ENCODE peak calls at places on chromosomes 5 and 9, in five cellular contexts. U, C, E, J and L are unnamed samples.

GRCh38 chr5:173837654-173838053 is 50.5 kb upstream of the CPEB4 start:
- DNase-seq in E (no peak), C (no peak), J (no peak), U (no peak), L (no peak)

GRCh38 chr5:43063731-43064171 is 23.6 kb upstream of the ANXA2R start:
- DNase-seq in U (no peak), J (no peak), C (no peak), E (no peak), L (no peak)

GRCh38 chr5:159928122-159928960 is 12.1 kb downstream of the ADRA1B start:
- DNase-seq in C (no peak), J (no peak), E (no peak), U (no peak), L (peak)

GRCh38 chr5:132221781-132222648 is 5.6 kb downstream of the P4HA2 start:
- DNase-seq in E (peak), U (no peak), C (no peak), J (peak), L (no peak)

GRCh38 chr5:123708074-123708806 is 196.3 kb downstream of the CSNK1G3 start:
- DNase-seq in E (no peak), J (no peak), C (no peak), U (no peak), L (no peak)

GRCh38 chr5:53997736-53998627 is 312.4 kb downstream of the ARL15 start:
- DNase-seq in C (no peak), E (no peak), U (no peak), J (no peak), L (no peak)

GRCh38 chr5:54844905-54845566 is 140.4 kb downstream of the ESM1 start:
- DNase-seq in U (peak), J (no peak), C (no peak), E (no peak), L (peak)

GRCh38 chr5:141330299-141331080 is at the start of gene PCDHGA1:
- DNase-seq in J (peak), C (no peak), U (peak), E (no peak), L (no peak)

GRCh38 chr5:148932355-148932935 is 106.0 kb downstream of the ADRB2 start:
- DNase-seq in U (no peak), E (no peak), J (no peak), C (no peak), L (no peak)

GRCh38 chr5:33310471-33310870 is 130.3 kb upstream of the TARS1 start:
- DNase-seq in U (no peak), E (no peak), C (no peak), J (no peak), L (no peak)

GRCh38 chr5:174608631-174609097 is 115.7 kb upstream of the MSX2 start:
- DNase-seq in U (no peak), E (peak), J (peak), C (no peak), L (no peak)

GRCh38 chr9:26296910-26297309 is 595.7 kb downstream of the CAAP1 start:
- DNase-seq in U (no peak), E (no peak), C (no peak), J (no peak), L (no peak)

GRCh38 chr9:130197888-130198287 is 25.7 kb downstream of the NCS1 start:
- DNase-seq in E (no peak), J (peak), U (no peak), C (no peak), L (no peak)

GRCh38 chr5:148796931-148797330 is 29.5 kb upstream of the ADRB2 start:
- DNase-seq in J (no peak), E (no peak), C (no peak), U (no peak), L (peak)

GRCh38 chr5:20360243-20360642 is 372.2 kb upstream of the CDH18 start:
- DNase-seq in E (no peak), C (no peak), U (no peak), J (peak), L (no peak)

GRCh38 chr5:168334161-168335094 is 43.0 kb downstream of the WWC1 start:
- DNase-seq in J (peak), E (peak), C (no peak), U (no peak), L (no peak)

GRCh38 chr5:179272326-179273073 is 72.8 kb downstream of the ADAMTS2 start:
- DNase-seq in E (peak), C (no peak), J (peak), U (no peak), L (no peak)

GRCh38 chr9:70519912-70520724 is 105.7 kb upstream of the KLF9 start:
- DNase-seq in U (no peak), J (no peak), E (no peak), C (no peak), L (no peak)

GRCh38 chr5:159543326-159543725 is 213.0 kb upstream of the IL12B start:
- DNase-seq in E (no peak), C (no peak), U (no peak), J (no peak), L (no peak)

GRCh38 chr5:77842247-77842646 is 66.1 kb upstream of the TBCA start:
- DNase-seq in J (no peak), C (no peak), U (no peak), E (no peak), L (no peak)

GRCh38 chr5:163580516-163580915 is 75.1 kb downstream of the MAT2B start:
- DNase-seq in J (no peak), E (no peak), U (no peak), C (no peak), L (no peak)

GRCh38 chr9:124278054-124278540 is 20.3 kb downstream of the NEK6 start:
- DNase-seq in C (no peak), U (no peak), J (no peak), E (no peak), L (peak)

GRCh38 chr5:100902406-100903035 is 561 bp downstream of the ST8SIA4 start:
- DNase-seq in E (no peak), U (no peak), J (no peak), C (no peak), L (peak)

GRCh38 chr5:65883461-65883860 is 42.9 kb upstream of the ERBIN start:
- DNase-seq in U (no peak), E (no peak), C (no peak), J (no peak), L (no peak)
- TF ChIP-seq POLR2A in U (no peak), E (no peak), C (no peak), J (no peak), L (no peak)

GRCh38 chr5:37840036-37840909 is at the start of gene GDNF:
- DNase-seq in E (peak), J (peak), C (no peak), U (peak), L (no peak)
- TF ChIP-seq POLR2A in E (peak), J (no peak), C (no peak), U (no peak), L (no peak)

DNA sequence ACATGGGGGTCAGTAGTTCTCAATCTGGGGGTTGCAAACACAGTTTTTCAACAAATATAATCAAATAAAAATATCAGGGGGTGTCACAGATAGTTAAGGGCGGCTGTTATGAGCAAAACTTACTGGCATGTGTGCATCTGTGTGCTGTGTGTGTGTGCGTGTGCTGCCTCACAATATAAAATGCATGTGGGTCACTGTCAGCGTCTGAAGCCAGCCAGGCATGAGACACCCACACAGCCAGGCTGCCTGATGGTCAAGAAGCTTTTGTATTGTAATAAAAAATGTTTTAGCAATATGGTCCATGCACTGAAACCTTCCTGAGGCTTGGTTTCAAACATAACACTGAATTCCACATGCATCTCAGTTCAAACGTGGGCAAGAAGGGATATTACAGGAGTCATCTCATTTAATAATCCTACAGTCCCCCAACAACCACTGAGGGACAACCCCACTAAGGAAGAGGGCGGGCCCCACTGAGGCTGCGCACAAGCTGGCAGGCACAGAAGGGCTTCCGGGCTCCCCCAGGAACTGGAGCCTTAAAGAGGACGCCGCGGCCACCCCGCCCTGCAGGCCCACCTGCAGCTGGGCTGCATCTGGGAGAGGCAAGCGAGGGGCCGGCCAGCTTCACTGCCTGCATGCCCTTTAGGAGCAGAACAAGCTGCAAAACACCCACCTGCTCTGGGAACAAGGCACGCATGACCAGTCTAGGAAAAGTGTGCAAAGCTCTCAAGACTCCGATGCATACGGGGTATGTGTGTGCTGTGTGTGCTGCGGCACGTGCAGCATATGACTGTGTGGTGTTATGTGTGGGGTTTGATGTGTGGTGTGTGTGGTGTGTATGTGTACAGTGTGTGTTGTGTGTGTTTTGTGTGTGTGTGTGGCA is 14.1 kb downstream of the SEMA4D start:
- DNase-seq in C (no peak), J (no peak), E (no peak), U (no peak), L (peak)
- TF ChIP-seq POLR2A in C (no peak), J (no peak), E (no peak), U (no peak), L (peak)

DNA sequence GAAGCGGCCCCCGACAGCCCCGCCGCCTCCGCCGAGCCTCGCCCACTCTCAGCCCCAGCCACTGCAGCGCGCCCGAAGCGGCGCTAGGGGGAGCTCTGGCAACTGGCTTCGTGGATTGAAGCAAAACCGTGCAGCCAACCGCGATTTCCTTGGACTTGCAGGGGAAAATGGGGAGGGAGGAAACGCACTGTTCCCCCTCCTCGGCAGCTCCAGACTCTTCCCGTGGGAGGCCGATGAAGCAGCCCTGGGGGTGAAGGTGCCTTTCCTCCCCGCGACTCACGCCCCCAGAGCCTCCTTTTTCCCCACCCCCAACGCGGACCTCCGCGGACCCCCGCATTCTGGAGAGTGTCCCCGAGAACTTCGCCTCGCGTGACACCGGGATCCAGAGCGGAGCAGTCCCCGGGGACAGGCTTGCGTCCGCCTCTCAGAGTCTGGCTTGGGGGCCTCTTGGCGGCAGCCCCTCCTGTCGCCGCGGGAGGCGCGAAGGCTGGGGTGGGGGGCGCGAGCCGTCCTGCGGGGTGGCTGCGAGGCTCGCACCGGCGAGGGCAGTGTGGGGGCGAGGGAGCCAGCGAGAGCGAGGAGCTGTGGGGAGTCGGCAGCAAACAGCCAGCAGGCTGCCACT is 3.8 kb downstream of the IER5L start:
- DNase-seq in E (peak), J (peak), U (peak), C (peak), L (peak)
- TF ChIP-seq POLR2A in E (peak), J (peak), U (no peak), C (no peak), L (no peak)

GRCh38 chr9:101533334-101534187 is at the start of gene RNF20:
- DNase-seq in J (peak), C (peak), E (peak), U (peak), L (peak)
- TF ChIP-seq POLR2A in J (peak), C (no peak), E (no peak), U (peak), L (peak)

DNA sequence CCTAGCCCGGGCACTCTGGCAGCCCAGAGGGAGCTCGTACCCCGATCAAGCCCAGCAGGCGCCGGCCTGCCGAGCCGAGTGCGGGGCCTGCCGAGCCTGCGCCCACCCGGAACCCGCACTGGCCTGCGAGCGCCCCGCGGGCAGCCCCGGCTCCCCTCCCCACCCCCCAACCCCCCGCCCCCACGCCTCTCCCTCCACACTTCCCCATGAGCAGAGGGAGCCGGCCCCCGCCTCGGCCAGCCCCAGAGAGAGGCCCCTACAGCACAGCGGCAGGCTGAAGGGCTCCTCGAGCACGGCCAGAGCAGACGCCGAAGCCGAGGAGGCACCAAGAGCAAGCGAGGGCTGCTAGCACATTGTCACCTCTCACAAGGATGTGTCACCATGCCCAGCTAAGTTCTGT is 36.2 kb upstream of the CCDC180 start:
- DNase-seq in J (no peak), C (no peak), E (no peak), U (no peak), L (no peak)
- TF ChIP-seq POLR2A in J (no peak), C (no peak), E (no peak), U (no peak), L (no peak)